ENCODE peak calls at places on chromosome 11, in seven cellular contexts. One of them, this sample, is unnamed.

GRCh38 chr11:33668468-33668825 is 32.2 kb downstream of the C11orf91 start:
- DNase-seq in Right ventricle myocardium superior: no peak
- DNase-seq in activated CD8-positive, alpha-beta memory T cell treated with anti-CD3 and anti-CD28 coated beads for 48 hours: no peak
- DNase-seq in osteoblast: no peak
- DNase-seq in iris pigment epithelial cell: no peak
- DNase-seq in GM03348: no peak
- DNase-seq in stromal cell of bone marrow: no peak
- DNase-seq in this sample: no peak

GRCh38 chr11:58494096-58494495 is 13.8 kb downstream of the OR5B21 start:
- DNase-seq in Right ventricle myocardium superior: no peak
- DNase-seq in activated CD8-positive, alpha-beta memory T cell treated with anti-CD3 and anti-CD28 coated beads for 48 hours: no peak
- DNase-seq in osteoblast: peak
- DNase-seq in iris pigment epithelial cell: peak
- DNase-seq in GM03348: peak
- DNase-seq in stromal cell of bone marrow: no peak
- DNase-seq in this sample: no peak

GRCh38 chr11:69531717-69532088 is 50.2 kb downstream of the LINC01488 start:
- DNase-seq in Right ventricle myocardium superior: no peak
- DNase-seq in activated CD8-positive, alpha-beta memory T cell treated with anti-CD3 and anti-CD28 coated beads for 48 hours: no peak
- DNase-seq in osteoblast: peak
- DNase-seq in iris pigment epithelial cell: no peak
- DNase-seq in GM03348: no peak
- DNase-seq in stromal cell of bone marrow: no peak
- DNase-seq in this sample: no peak

GRCh38 chr11:101807521-101807920 is 107.3 kb upstream of the CEP126 start:
- DNase-seq in Right ventricle myocardium superior: no peak
- DNase-seq in activated CD8-positive, alpha-beta memory T cell treated with anti-CD3 and anti-CD28 coated beads for 48 hours: no peak
- DNase-seq in osteoblast: no peak
- DNase-seq in iris pigment epithelial cell: no peak
- DNase-seq in GM03348: no peak
- DNase-seq in stromal cell of bone marrow: no peak
- DNase-seq in this sample: peak

GRCh38 chr11:69234171-69234570 is 59.8 kb upstream of the MYEOV start:
- DNase-seq in Right ventricle myocardium superior: no peak
- DNase-seq in activated CD8-positive, alpha-beta memory T cell treated with anti-CD3 and anti-CD28 coated beads for 48 hours: no peak
- DNase-seq in osteoblast: no peak
- DNase-seq in iris pigment epithelial cell: no peak
- DNase-seq in GM03348: no peak
- DNase-seq in stromal cell of bone marrow: no peak
- DNase-seq in this sample: no peak

GRCh38 chr11:95266751-95267374 is 35.9 kb upstream of the SESN3 start:
- DNase-seq in Right ventricle myocardium superior: no peak
- DNase-seq in activated CD8-positive, alpha-beta memory T cell treated with anti-CD3 and anti-CD28 coated beads for 48 hours: no peak
- DNase-seq in osteoblast: no peak
- DNase-seq in iris pigment epithelial cell: peak
- DNase-seq in GM03348: peak
- DNase-seq in stromal cell of bone marrow: no peak
- DNase-seq in this sample: no peak

GRCh38 chr11:66956689-66957290 is 1.4 kb downstream of the PC start:
- DNase-seq in Right ventricle myocardium superior: no peak
- DNase-seq in activated CD8-positive, alpha-beta memory T cell treated with anti-CD3 and anti-CD28 coated beads for 48 hours: no peak
- DNase-seq in osteoblast: peak
- DNase-seq in iris pigment epithelial cell: peak
- DNase-seq in GM03348: peak
- DNase-seq in stromal cell of bone marrow: no peak
- DNase-seq in this sample: no peak

GRCh38 chr11:115425816-115426215 is 78.4 kb downstream of the CADM1 start:
- DNase-seq in Right ventricle myocardium superior: no peak
- DNase-seq in activated CD8-positive, alpha-beta memory T cell treated with anti-CD3 and anti-CD28 coated beads for 48 hours: no peak
- DNase-seq in osteoblast: no peak
- DNase-seq in iris pigment epithelial cell: no peak
- DNase-seq in GM03348: no peak
- DNase-seq in stromal cell of bone marrow: no peak
- DNase-seq in this sample: no peak

GRCh38 chr11:83827940-83828554 is 541.9 kb upstream of the CCDC90B start:
- DNase-seq in Right ventricle myocardium superior: no peak
- DNase-seq in activated CD8-positive, alpha-beta memory T cell treated with anti-CD3 and anti-CD28 coated beads for 48 hours: no peak
- DNase-seq in osteoblast: peak
- DNase-seq in iris pigment epithelial cell: peak
- DNase-seq in GM03348: peak
- DNase-seq in stromal cell of bone marrow: peak
- DNase-seq in this sample: peak

GRCh38 chr11:99638073-99638553 is 617.4 kb downstream of the CNTN5 start:
- DNase-seq in Right ventricle myocardium superior: no peak
- DNase-seq in activated CD8-positive, alpha-beta memory T cell treated with anti-CD3 and anti-CD28 coated beads for 48 hours: no peak
- DNase-seq in osteoblast: no peak
- DNase-seq in iris pigment epithelial cell: no peak
- DNase-seq in GM03348: no peak
- DNase-seq in stromal cell of bone marrow: no peak
- DNase-seq in this sample: no peak

GRCh38 chr11:55571828-55572227 is at the start of gene OR4C16:
- DNase-seq in Right ventricle myocardium superior: no peak
- DNase-seq in activated CD8-positive, alpha-beta memory T cell treated with anti-CD3 and anti-CD28 coated beads for 48 hours: no peak
- DNase-seq in osteoblast: no peak
- DNase-seq in iris pigment epithelial cell: no peak
- DNase-seq in GM03348: no peak
- DNase-seq in stromal cell of bone marrow: no peak
- DNase-seq in this sample: no peak

GRCh38 chr11:102830328-102830727 is 13.1 kb downstream of the MMP3 start:
- DNase-seq in Right ventricle myocardium superior: no peak
- DNase-seq in activated CD8-positive, alpha-beta memory T cell treated with anti-CD3 and anti-CD28 coated beads for 48 hours: no peak
- DNase-seq in osteoblast: peak
- DNase-seq in iris pigment epithelial cell: peak
- DNase-seq in GM03348: peak
- DNase-seq in stromal cell of bone marrow: no peak
- DNase-seq in this sample: no peak

GRCh38 chr11:8906629-8907028 is 4.4 kb upstream of the AKIP1 start:
- DNase-seq in Right ventricle myocardium superior: no peak
- DNase-seq in activated CD8-positive, alpha-beta memory T cell treated with anti-CD3 and anti-CD28 coated beads for 48 hours: no peak
- DNase-seq in osteoblast: peak
- DNase-seq in iris pigment epithelial cell: peak
- DNase-seq in GM03348: peak
- DNase-seq in stromal cell of bone marrow: no peak
- DNase-seq in this sample: peak